ENCODE peak calls at places on chromosomes 11 and 22, in eight cellular contexts. C is amniotic stem cell, I is stomach, Z is NCI-H1105 treated with DMSO at 0.1 percent for 48 hours, P is EL, R is omental fat pad, G is cardiac fibroblast, N is AG10803. H is an unnamed sample.

GRCh38 chr11:6646631-6647281 is 8.9 kb downstream of the DCHS1 start:
- DNase-seq in N (peak), P (peak), C (no peak), R (no peak), Z (no peak), G (peak), I (no peak), H (peak)

GRCh38 chr11:25317221-25317620 is 820.4 kb downstream of the LUZP2 start:
- DNase-seq in Z (no peak), P (no peak), R (no peak), I (no peak), G (peak), N (no peak), C (no peak), H (no peak)

GRCh38 chr11:68216171-68216938 is 3.3 kb upstream of the KMT5B start:
- DNase-seq in Z (no peak), N (no peak), R (no peak), P (no peak), G (no peak), I (peak), C (no peak), H (no peak)

GRCh38 chr22:50304528-50305392 is 2.7 kb downstream of the PLXNB2 start:
- DNase-seq in C (no peak), P (peak), I (peak), G (peak), Z (no peak), R (no peak), N (peak), H (peak)

GRCh38 chr22:30265851-30266444 is 703 bp downstream of the OSM start:
- DNase-seq in R (no peak), C (no peak), P (no peak), Z (no peak), G (no peak), I (peak), N (no peak), H (peak)

GRCh38 chr22:44988671-44989070 is 21.1 kb downstream of the PHF21B start:
- DNase-seq in C (no peak), Z (no peak), P (no peak), G (no peak), R (no peak), N (no peak), I (no peak), H (no peak)

GRCh38 chr11:121157756-121158155 is 56.7 kb downstream of the TECTA start:
- DNase-seq in I (no peak), N (no peak), G (no peak), P (no peak), Z (no peak), R (no peak), C (no peak), H (no peak)

GRCh38 chr11:126257764-126258163 is 10.9 kb downstream of the SRPRA start:
- DNase-seq in R (no peak), N (peak), Z (no peak), I (no peak), G (peak), P (peak), C (no peak), H (no peak)

GRCh38 chr11:107856981-107857517 is 1.5 kb downstream of the SLC35F2 start:
- DNase-seq in G (no peak), R (no peak), P (peak), C (no peak), N (no peak), I (no peak), Z (no peak), H (no peak)

GRCh38 chr22:48713266-48714205 is 1114.1 kb downstream of the BRD1 start:
- DNase-seq in R (no peak), I (no peak), N (no peak), C (no peak), P (no peak), G (no peak), Z (no peak), H (no peak)

GRCh38 chr11:57530215-57530595 is 349 bp downstream of the TIMM10 start:
- DNase-seq in P (no peak), R (no peak), N (no peak), Z (no peak), G (no peak), C (no peak), I (no peak), H (no peak)

GRCh38 chr11:7672960-7673723 is at the start of gene CYB5R2:
- DNase-seq in Z (no peak), C (no peak), P (peak), G (peak), R (peak), I (peak), N (peak), H (no peak)

GRCh38 chr11:86486261-86487030 is 111.8 kb downstream of the CCDC81 start:
- DNase-seq in I (no peak), N (peak), G (no peak), C (no peak), Z (no peak), P (no peak), R (no peak), H (peak)

GRCh38 chr11:63613517-63614135 is 607 bp downstream of the PLAAT3 start:
- DNase-seq in P (peak), I (peak), C (no peak), N (no peak), R (peak), Z (peak), G (no peak), H (no peak)

GRCh38 chr11:44104472-44105294 is 9.2 kb downstream of the EXT2 start:
- DNase-seq in P (peak), G (peak), R (no peak), Z (no peak), I (no peak), N (no peak), C (no peak), H (no peak)

GRCh38 chr11:77501748-77502147 is 27.9 kb upstream of the PAK1 start:
- DNase-seq in I (no peak), R (no peak), G (no peak), N (no peak), C (no peak), P (no peak), Z (no peak), H (peak)

GRCh38 chr22:19745155-19746133 is 15.1 kb upstream of the TBX1 start:
- DNase-seq in G (no peak), N (no peak), R (no peak), Z (no peak), I (no peak), C (no peak), P (peak), H (no peak)

GRCh38 chr11:65906602-65907001 is 6.4 kb upstream of the FOSL1 start:
- DNase-seq in I (no peak), N (no peak), R (no peak), C (no peak), P (no peak), Z (no peak), G (peak), H (no peak)

GRCh38 chr11:66267039-66267378 is 1.4 kb upstream of the RAB1B start:
- DNase-seq in P (no peak), R (no peak), Z (no peak), C (no peak), I (no peak), G (no peak), N (no peak), H (no peak)

GRCh38 chr11:134261626-134262488 is 8.5 kb downstream of the ACAD8 start:
- DNase-seq in Z (peak), C (no peak), N (peak), G (peak), R (no peak), P (no peak), I (no peak), H (peak)

GRCh38 chr11:88480217-88480616 is 142.7 kb upstream of the CTSC start:
- DNase-seq in N (peak), G (peak), C (peak), Z (no peak), R (no peak), P (peak), I (no peak), H (no peak)

GRCh38 chr22:40628354-40629042 is 8.0 kb downstream of the MRTFA start:
- DNase-seq in Z (no peak), G (peak), R (no peak), N (peak), C (no peak), I (no peak), P (peak), H (peak)

GRCh38 chr11:61495801-61496601 is 12.5 kb upstream of the LRRC10B start:
- DNase-seq in R (no peak), Z (peak), I (peak), N (no peak), G (no peak), P (no peak), C (no peak), H (no peak)

GRCh38 chr11:16193897-16194381 is 162.4 kb downstream of the SOX6 start:
- DNase-seq in P (no peak), Z (no peak), G (no peak), N (no peak), R (no peak), I (no peak), C (no peak), H (no peak)

GRCh38 chr11:59216654-59217640 is 4.2 kb upstream of the MPEG1 start:
- DNase-seq in C (no peak), R (no peak), Z (no peak), G (peak), N (peak), P (peak), I (peak), H (peak)

GRCh38 chr11:205221-206001 is 1.8 kb downstream of the BET1L start:
- DNase-seq in R (no peak), C (no peak), G (no peak), I (peak), P (no peak), Z (no peak), N (no peak), H (no peak)

GRCh38 chr11:60750911-60751310 is 5.8 kb upstream of the MS4A15 start:
- DNase-seq in Z (no peak), I (no peak), N (no peak), C (no peak), P (no peak), G (no peak), R (no peak), H (no peak)

GRCh38 chr11:46295312-46295995 is 18.0 kb downstream of the CREB3L1 start:
- DNase-seq in C (peak), Z (peak), N (peak), R (peak), P (peak), I (peak), G (peak), H (peak)

GRCh38 chr11:8709002-8709672 is 26.5 kb downstream of the RPL27A start:
- DNase-seq in I (peak), R (no peak), Z (no peak), N (peak), P (peak), C (peak), G (peak), H (no peak)

GRCh38 chr11:65899356-65900124 is 648 bp downstream of the FOSL1 start:
- DNase-seq in P (peak), R (no peak), N (peak), I (peak), C (peak), G (peak), Z (no peak), H (peak)

GRCh38 chr11:117918366-117919255 is 10.6 kb downstream of the TMPRSS13 start:
- DNase-seq in I (no peak), C (no peak), N (no peak), G (no peak), Z (no peak), P (no peak), R (peak), H (no peak)

GRCh38 chr11:84686726-84687125 is 940.4 kb downstream of the DLG2 start:
- DNase-seq in R (no peak), G (no peak), Z (no peak), I (no peak), P (no peak), C (no peak), N (peak), H (peak)

GRCh38 chr11:64317961-64318693 is at the start of gene PRDX5:
- DNase-seq in Z (peak), C (peak), P (peak), R (peak), N (peak), I (peak), G (peak), H (peak)

GRCh38 chr22:38034278-38034882 is 22.8 kb upstream of the PICK1 start:
- DNase-seq in R (no peak), C (peak), P (peak), I (peak), Z (no peak), G (peak), N (peak), H (peak)

GRCh38 chr11:47109882-47110281 is 66.8 kb downstream of the ARFGAP2 start:
- DNase-seq in P (no peak), C (no peak), Z (no peak), R (no peak), G (no peak), I (no peak), N (peak), H (no peak)

GRCh38 chr11:95301497-95301896 is 70.5 kb upstream of the SESN3 start:
- DNase-seq in R (no peak), G (no peak), C (no peak), N (peak), I (peak), P (no peak), Z (peak), H (no peak)

GRCh38 chr22:50018608-50019291 is 6.2 kb upstream of the IL17REL start:
- DNase-seq in N (no peak), Z (no peak), C (no peak), P (no peak), G (no peak), I (no peak), R (no peak), H (no peak)

GRCh38 chr11:65251476-65251875 is 10.3 kb upstream of the POLA2 start:
- DNase-seq in P (no peak), R (no peak), G (peak), Z (no peak), N (peak), I (no peak), C (no peak), H (no peak)

GRCh38 chr11:123214396-123214795 is 19.3 kb upstream of the CLMP start:
- DNase-seq in P (no peak), C (no peak), Z (no peak), G (no peak), N (no peak), I (no peak), R (no peak), H (no peak)

H was measured in KBM-7.